ENCODE peak calls at places on chromosomes 16 and 17, in eight cellular contexts. S, H, W, M, A, V, D and X are unnamed samples.
A peak's percentile ranks its signal among the peaks of the same experiment; 100 is the strongest.

GRCh38 chr17:81368161-81368560 is 27.1 kb upstream of the BAHCC1 start:
- DNase-seq in S (no peak), H (peak; percentile 51), W (no peak), M (no peak), A (no peak), V (no peak), D (no peak), X (no peak)

GRCh38 chr17:77071925-77072490 is 68.8 kb upstream of the SEC14L1 start:
- DNase-seq in S (no peak), H (no peak), W (no peak), M (no peak), A (no peak), V (no peak), D (no peak), X (no peak)

GRCh38 chr16:68355447-68356248 is 44.8 kb downstream of the PRMT7 start:
- DNase-seq in S (no peak), H (peak; percentile 55), W (no peak), M (peak; percentile 39), A (no peak), V (no peak), D (no peak), X (no peak)

GRCh38 chr17:43085489-43085888 is 39.7 kb downstream of the BRCA1 start:
- DNase-seq in S (no peak), H (no peak), W (peak; percentile 20), M (no peak), A (no peak), V (no peak), D (no peak), X (peak; percentile 13)

GRCh38 chr16:13036600-13036999 is 135.2 kb downstream of the SHISA9 start:
- DNase-seq in S (peak; percentile 44), H (no peak), W (peak; percentile 55), M (no peak), A (no peak), V (peak; percentile 30), D (peak; percentile 36), X (peak; percentile 67)

GRCh38 chr17:78664476-78665384 is 87.5 kb upstream of the DNAH17 start:
- DNase-seq in S (peak; percentile 17), H (no peak), W (peak; percentile 36), M (no peak), A (peak; percentile 64), V (no peak), D (no peak), X (no peak)

GRCh38 chr17:44384281-44384822 is 5.1 kb downstream of the ITGA2B start:
- DNase-seq in S (no peak), H (peak; percentile 60), W (no peak), M (no peak), A (no peak), V (no peak), D (no peak), X (no peak)

GRCh38 chr16:15536813-15537212 is 102.4 kb downstream of the BMERB1 start:
- DNase-seq in S (no peak), H (no peak), W (no peak), M (no peak), A (no peak), V (no peak), D (no peak), X (no peak)

GRCh38 chr17:16272111-16272510 is 55.1 kb downstream of the PIGL start:
- DNase-seq in S (no peak), H (no peak), W (no peak), M (no peak), A (no peak), V (no peak), D (no peak), X (no peak)

GRCh38 chr16:77692612-77693011 is 29.7 kb upstream of the NUDT7 start:
- DNase-seq in S (no peak), H (no peak), W (no peak), M (no peak), A (no peak), V (no peak), D (no peak), X (no peak)

GRCh38 chr17:61174310-61174709 is 225.3 kb upstream of the TBX2 start:
- DNase-seq in S (no peak), H (no peak), W (no peak), M (no peak), A (no peak), V (no peak), D (no peak), X (no peak)

GRCh38 chr16:89164436-89164835 is 7.1 kb upstream of the CDH15 start:
- DNase-seq in S (no peak), H (peak; percentile 73), W (no peak), M (no peak), A (no peak), V (no peak), D (no peak), X (no peak)

GRCh38 chr17:78641243-78641642 is 64.0 kb upstream of the DNAH17 start:
- DNase-seq in S (no peak), H (no peak), W (no peak), M (no peak), A (peak; percentile 19), V (no peak), D (no peak), X (no peak)

GRCh38 chr16:21650517-21650916 is 1.9 kb downstream of the IGSF6 start:
- DNase-seq in S (no peak), H (no peak), W (peak; percentile 45), M (no peak), A (no peak), V (no peak), D (peak; percentile 73), X (no peak)

GRCh38 chr16:4487955-4488481 is 11.8 kb downstream of the HMOX2 start:
- DNase-seq in S (no peak), H (no peak), W (peak; percentile 81), M (no peak), A (no peak), V (no peak), D (no peak), X (no peak)

GRCh38 chr16:4486126-4486893 is 10.1 kb downstream of the HMOX2 start:
- DNase-seq in S (no peak), H (no peak), W (no peak), M (no peak), A (no peak), V (no peak), D (peak; percentile 53), X (peak; percentile 42)

GRCh38 chr16:4489030-4489429 is 12.8 kb downstream of the HMOX2 start:
- DNase-seq in S (peak; percentile 63), H (no peak), W (peak; percentile 77), M (no peak), A (no peak), V (no peak), D (no peak), X (no peak)

GRCh38 chr16:4491898-4492297 is 15.7 kb downstream of the HMOX2 start:
- DNase-seq in S (no peak), H (no peak), W (no peak), M (no peak), A (no peak), V (no peak), D (no peak), X (no peak)

GRCh38 chr16:4488486-4488967 is 12.3 kb downstream of the HMOX2 start:
- DNase-seq in S (no peak), H (no peak), W (peak; percentile 38), M (no peak), A (no peak), V (no peak), D (no peak), X (no peak)
- H3K4me3 ChIP-seq in S (no peak overlapping the region), H (no peak overlapping the region), W (no peak overlapping the region), M (no peak overlapping the region), A (no peak overlapping the region), V (no peak overlapping the region), D (no peak overlapping the region), X (no peak overlapping the region)

DNA sequence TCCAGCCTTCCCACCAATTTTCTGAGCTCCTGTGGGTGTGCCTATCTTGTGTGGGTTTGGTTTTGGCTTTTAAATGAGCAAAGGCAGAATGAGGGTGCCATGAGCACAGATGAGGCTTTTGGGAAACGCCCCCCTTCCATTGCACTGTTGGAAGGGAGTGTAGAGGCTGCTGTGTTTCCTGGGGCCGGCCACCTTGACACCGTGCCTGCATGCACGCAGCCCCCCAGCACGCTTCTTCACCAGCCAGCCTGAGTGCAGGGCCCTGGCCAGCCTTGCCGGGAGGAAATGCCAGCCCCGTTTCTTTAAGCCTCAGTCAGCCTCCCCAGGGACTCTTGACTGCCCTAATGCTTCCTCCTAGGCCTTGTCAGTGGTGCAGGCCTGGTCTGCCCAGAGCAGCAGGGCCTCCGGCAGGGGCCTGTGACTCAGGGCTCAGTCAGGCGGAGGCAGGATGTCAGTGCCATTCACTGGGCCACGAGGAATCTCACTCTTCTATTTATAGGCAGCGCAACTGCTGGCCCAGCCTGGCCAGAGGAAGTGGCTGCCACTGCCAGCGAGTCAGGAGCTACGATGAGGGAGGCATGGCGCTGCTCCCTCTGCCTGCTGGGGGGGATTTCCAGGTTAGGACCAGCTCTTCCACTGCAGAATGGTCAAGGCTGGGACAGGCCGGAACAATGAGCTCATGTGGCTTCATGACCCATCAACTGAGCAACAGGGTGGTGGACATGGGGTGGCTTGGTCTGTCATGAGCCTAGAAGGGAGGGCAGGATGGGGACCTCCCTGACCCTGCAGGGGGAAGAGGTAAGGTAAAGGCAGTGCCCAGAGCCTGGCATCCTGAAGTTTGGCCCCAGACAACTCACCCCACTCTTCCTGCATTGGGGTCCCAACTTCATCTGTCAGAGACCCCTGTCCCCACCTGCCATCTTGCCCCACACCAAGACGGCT is 205.2 kb downstream of the RAB11FIP4 start:
- DNase-seq in S (peak; percentile 87), H (peak; percentile 94), W (peak; percentile 100), M (peak; percentile 73), A (peak; percentile 92), V (peak; percentile 80), D (peak; percentile 35), X (no peak)
- H3K4me1 ChIP-seq in S (peaks cover 32% of the 10 kb centered on the region), H (no peaks in the 10 kb centered on the region), W (peaks cover 54% of the 10 kb centered on the region), M (peaks cover 14% of the 10 kb centered on the region), A (peaks cover 10% of the 10 kb centered on the region), V (peaks cover 20% of the 10 kb centered on the region), D (peaks cover 13% of the 10 kb centered on the region), X (peaks cover 12% of the 10 kb centered on the region)

GRCh38 chr16:19991614-19992013 is 82.1 kb downstream of the GPR139 start:
- DNase-seq in S (no peak), H (no peak), W (no peak), M (no peak), A (no peak), V (no peak), D (no peak), X (no peak)
- H3K4me3 ChIP-seq in S (no peak overlapping the region), H (no peak overlapping the region), W (no peak overlapping the region), M (no peak overlapping the region), A (no peak overlapping the region), V (no peak overlapping the region), D (no peak overlapping the region), X (no peak overlapping the region)

GRCh38 chr16:3049921-3050481 is 3.6 kb downstream of the MMP25 start:
- DNase-seq in S (no peak), H (no peak), W (no peak), M (no peak), A (no peak), V (no peak), D (no peak), X (no peak)

GRCh38 chr16:3044708-3045107 is 1.7 kb upstream of the MMP25 start:
- DNase-seq in S (no peak), H (no peak), W (no peak), M (no peak), A (no peak), V (no peak), D (no peak), X (no peak)

GRCh38 chr16:3047387-3047720 is 993 bp downstream of the MMP25 start:
- DNase-seq in S (no peak), H (no peak), W (no peak), M (no peak), A (no peak), V (no peak), D (no peak), X (no peak)

GRCh38 chr16:3045758-3046505 is 429 bp upstream of the MMP25 start:
- DNase-seq in S (no peak), H (peak; percentile 82), W (peak; percentile 34), M (no peak), A (peak; percentile 93), V (no peak), D (no peak), X (no peak)

GRCh38 chr16:3046506-3047386 is at the start of gene MMP25:
- DNase-seq in S (no peak), H (no peak), W (peak; percentile 17), M (no peak), A (peak; percentile 86), V (no peak), D (no peak), X (no peak)
- H3K4me1 ChIP-seq in S (no peaks in the 10 kb centered on the region), H (no peaks in the 10 kb centered on the region), W (no peaks in the 10 kb centered on the region), M (peaks cover 21% of the 10 kb centered on the region), A (peaks cover 21% of the 10 kb centered on the region), V (peaks cover 13% of the 10 kb centered on the region), D (peaks cover 22% of the 10 kb centered on the region), X (peaks cover 20% of the 10 kb centered on the region)